ENCODE peak calls at places on chromosomes 1 and 21, in six cellular contexts. J is left ventricle myocardium inferior, H is fibroblast of lung, X is body of pancreas, A is sigmoid colon, F is tibial nerve. T is an unnamed sample. For H3K4me1, the result is how much of the 10 kb centered on the place peaks cover.

GRCh38 chr1:224259986-224260385 is 70.0 kb downstream of the NVL start:
- DNase-seq in H (peak), F (no peak), X (no peak), A (no peak), J (no peak), T (no peak)

GRCh38 chr1:93344886-93345632 is 648 bp upstream of the DR1 start:
- DNase-seq in X (no peak), H (peak), A (no peak), F (no peak), J (no peak), T (no peak)

GRCh38 chr1:172662464-172663109 is 3.7 kb downstream of the FASLG start:
- DNase-seq in F (no peak), J (peak), X (peak), A (no peak), H (peak), T (peak)

GRCh38 chr1:42807056-42807668 is 9.8 kb upstream of the ERMAP start:
- DNase-seq in A (no peak), H (no peak), J (no peak), F (no peak), X (no peak), T (no peak)

GRCh38 chr1:113072141-113072756 is 749 bp upstream of the LRIG2 start:
- DNase-seq in H (no peak), J (no peak), X (no peak), F (no peak), A (no peak), T (no peak)

GRCh38 chr1:218383681-218384080 is 38.5 kb downstream of the TGFB2 start:
- DNase-seq in J (no peak), A (no peak), H (no peak), F (no peak), X (no peak), T (no peak)

GRCh38 chr1:228280106-228280901 is 72.5 kb downstream of the OBSCN start:
- DNase-seq in H (no peak), F (no peak), A (no peak), J (no peak), X (no peak), T (peak)

GRCh38 chr1:102182603-102183260 is 186.0 kb upstream of the OLFM3 start:
- DNase-seq in J (no peak), H (no peak), X (no peak), A (no peak), F (no peak), T (no peak)

GRCh38 chr1:200323856-200324400 is 85.9 kb downstream of the ZNF281 start:
- DNase-seq in J (no peak), H (peak), A (no peak), F (no peak), X (no peak), T (no peak)

GRCh38 chr1:30786264-30786991 is 28.9 kb upstream of the LAPTM5 start:
- DNase-seq in A (no peak), F (no peak), X (no peak), J (peak), H (no peak), T (peak)

GRCh38 chr1:85195703-85196102 is 5.1 kb downstream of the SYDE2 start:
- DNase-seq in X (no peak), A (no peak), J (no peak), H (no peak), F (no peak), T (no peak)

GRCh38 chr1:115283249-115283648 is 54.8 kb downstream of the NGF start:
- DNase-seq in X (no peak), H (no peak), J (peak), F (peak), A (no peak), T (no peak)

GRCh38 chr1:170309389-170310013 is 163.7 kb downstream of the NTMT2 start:
- DNase-seq in A (no peak), X (no peak), H (peak), J (no peak), F (no peak), T (peak)

GRCh38 chr1:225980005-225980404 is 19.1 kb downstream of the SDE2 start:
- DNase-seq in A (no peak), X (peak), H (no peak), J (no peak), F (no peak), T (no peak)

GRCh38 chr1:42183646-42184268 is 19.2 kb upstream of the GUCA2A start:
- DNase-seq in A (no peak), X (no peak), F (no peak), J (no peak), H (no peak), T (no peak)

GRCh38 chr1:229037806-229038405 is 233.0 kb upstream of the RAB4A start:
- DNase-seq in X (no peak), A (no peak), J (no peak), F (no peak), H (no peak), T (no peak)

GRCh38 chr21:28431022-28431421 is 561.7 kb downstream of the LTN1 start:
- DNase-seq in H (peak), A (no peak), X (no peak), F (no peak), J (no peak), T (no peak)

GRCh38 chr1:116178837-116179236 is 67.6 kb downstream of the MAB21L3 start:
- DNase-seq in F (no peak), H (no peak), X (peak), A (no peak), J (no peak), T (no peak)

GRCh38 chr1:110737206-110737605 is 62.5 kb upstream of the KCNA3 start:
- DNase-seq in A (no peak), J (no peak), F (no peak), H (no peak), X (no peak), T (no peak)
- H3K27ac ChIP-seq in A (no peak), J (no peak), F (no peak), H (no peak), X (no peak), T (no peak)

DNA sequence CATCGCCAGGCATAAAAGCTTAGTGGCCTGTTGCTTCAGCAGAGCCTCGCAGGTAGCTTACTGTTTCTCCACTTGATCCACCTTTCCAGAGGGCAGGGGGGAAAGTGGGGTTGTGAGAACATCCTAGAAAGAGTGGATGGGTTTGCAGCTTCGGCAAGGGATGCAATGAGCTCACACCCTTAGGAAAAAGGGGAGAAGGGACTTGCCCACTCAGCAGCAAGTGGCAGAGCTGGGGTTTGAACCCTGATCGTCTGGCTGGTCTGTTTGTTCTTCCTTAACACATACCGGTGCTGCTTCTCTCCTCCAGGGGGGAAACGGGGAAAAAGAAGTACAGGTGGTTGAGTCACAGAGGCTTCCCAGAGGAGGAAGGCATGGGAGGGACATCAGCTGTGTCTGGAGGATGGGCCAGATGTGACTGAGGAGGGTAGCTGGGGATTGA is 1.0 kb downstream of the TMEM201 start:
- DNase-seq in H (peak), X (no peak), A (peak), J (no peak), F (no peak), T (no peak)
- H3K4me1 ChIP-seq in H (under half), X (under half), A (under half), J (half or more), F (under half), T (under half)

DNA sequence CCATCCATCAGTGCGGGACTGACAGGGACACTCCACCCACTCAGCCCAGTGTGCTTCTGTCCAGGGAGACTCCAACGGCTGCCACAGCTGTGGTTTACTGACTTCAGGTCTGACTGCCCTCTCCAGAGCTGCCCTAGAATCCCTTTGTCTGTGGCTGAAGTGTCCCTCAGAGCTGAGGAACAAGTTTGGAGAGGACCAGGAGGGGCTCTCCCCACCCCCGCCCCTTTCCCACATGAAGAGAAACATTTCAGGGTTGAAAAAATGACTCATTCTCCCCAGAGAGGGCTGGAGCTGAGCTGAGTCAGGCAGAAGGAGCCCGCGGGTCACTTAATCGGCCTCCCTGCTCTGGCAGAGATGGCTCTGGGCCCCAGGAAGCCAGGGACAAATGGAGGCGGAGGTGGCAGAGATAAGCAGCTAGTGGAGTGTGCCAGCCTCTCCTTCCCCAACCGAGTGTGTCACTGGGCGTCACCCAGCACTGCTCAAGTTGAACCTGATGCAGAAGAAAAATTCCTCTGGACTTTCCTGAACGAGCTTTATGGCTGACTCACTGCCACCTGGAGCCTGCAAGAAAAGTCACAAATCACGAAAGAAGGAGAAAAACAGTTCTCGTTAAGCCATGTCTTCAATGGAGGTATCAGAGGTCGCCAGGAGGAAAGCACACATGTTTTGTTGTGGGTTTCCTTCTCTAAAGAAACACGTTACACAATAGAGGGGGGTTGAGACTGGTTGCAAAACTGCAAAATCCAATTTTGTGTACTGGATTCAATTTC is 34.3 kb upstream of the ECE1 start:
- DNase-seq in H (peak), X (peak), F (peak), A (peak), J (peak), T (peak)
- H3K4me3 ChIP-seq in H (no peak), X (no peak), F (no peak), A (no peak), J (peak), T (no peak)

GRCh38 chr21:43812139-43812821 is 22.9 kb downstream of the RRP1 start:
- DNase-seq in X (no peak), J (no peak), A (no peak), F (no peak), H (no peak), T (peak)
- H3K27ac ChIP-seq in X (no peak), J (no peak), A (no peak), F (peak), H (no peak), T (no peak)

GRCh38 chr21:37368536-37369279 is 2.1 kb downstream of the DYRK1A start:
- DNase-seq in H (peak), A (no peak), X (no peak), F (no peak), J (no peak), T (no peak)
- H3K4me1 ChIP-seq in H (under half), A (under half), X (half or more), F (under half), J (half or more), T (under half)

T was measured in right cardiac atrium.